ENCODE peak calls at places on chromosomes 5 and 9, in seven cellular contexts. K is HCT116, A is SK-N-SH, Q is H1, X is HepG2, H is K562, L is GM12878. P is an unnamed sample.

GRCh38 chr9:2473691-2474090 is 147.9 kb upstream of the VLDLR start:
- DNase-seq in K (no peak), Q (no peak), A (no peak), H (no peak), X (no peak), L (no peak), P (no peak)

GRCh38 chr9:114174876-114175771 is 19.8 kb downstream of the COL27A1 start:
- DNase-seq in A (peak; percentile 58), L (no peak), X (peak; percentile 99), H (no peak), K (no peak), Q (no peak), P (no peak)

GRCh38 chr5:41789434-41789833 is 80.8 kb downstream of the OXCT1 start:
- DNase-seq in A (no peak), X (no peak), H (no peak), L (no peak), K (no peak), Q (no peak), P (no peak)

GRCh38 chr5:131530706-131531331 is 104.2 kb downstream of the RAPGEF6 start:
- DNase-seq in L (no peak), K (no peak), Q (no peak), A (no peak), X (no peak), H (no peak), P (no peak)

GRCh38 chr5:1514027-1514818 is 9.5 kb downstream of the LPCAT1 start:
- DNase-seq in Q (no peak), A (peak; percentile 9), H (no peak), X (no peak), L (no peak), K (no peak), P (no peak)

GRCh38 chr9:99140685-99141314 is 35.9 kb downstream of the TGFBR1 start:
- DNase-seq in Q (peak; percentile 21), X (peak; percentile 35), K (peak; percentile 21), L (no peak), A (peak; percentile 46), H (peak; percentile 67), P (peak; percentile 64)

GRCh38 chr5:175696139-175696854 is 38.4 kb downstream of the HRH2 start:
- DNase-seq in L (peak; percentile 1), H (peak; percentile 84), K (peak; percentile 76), Q (peak; percentile 68), A (peak; percentile 55), X (no peak), P (peak; percentile 58)

GRCh38 chr5:110086658-110087388 is 397.1 kb downstream of the MAN2A1 start:
- DNase-seq in A (no peak), Q (no peak), K (no peak), H (no peak), X (no peak), L (no peak), P (no peak)

GRCh38 chr9:76687861-76688374 is 76.3 kb upstream of the PCA3 start:
- DNase-seq in Q (no peak), H (no peak), X (no peak), A (no peak), K (peak; percentile 8), L (no peak), P (no peak)

DNA sequence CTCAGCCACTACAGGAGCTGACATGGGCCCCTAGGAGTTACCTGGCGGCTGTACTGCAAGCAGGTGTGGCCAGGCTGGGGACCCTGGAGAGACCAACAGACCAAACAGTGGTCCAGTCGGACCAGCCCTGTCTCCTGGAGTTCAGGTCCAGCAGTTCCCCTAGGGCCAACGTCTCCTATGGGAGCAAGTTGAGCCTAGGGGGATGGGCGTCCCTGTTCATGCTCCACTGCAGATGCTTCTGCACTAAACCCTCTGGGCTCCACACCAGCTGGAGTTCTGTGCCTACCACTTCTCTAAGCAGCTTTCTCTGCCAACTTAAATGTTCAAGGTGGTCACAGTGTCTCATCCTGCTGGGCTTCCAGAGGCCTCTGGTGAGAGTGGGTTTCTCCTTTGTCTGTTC is 20.6 kb upstream of the OMD start:
- DNase-seq in H (no peak), L (no peak), X (no peak), A (no peak), K (no peak), Q (no peak), P (no peak)
- TF ChIP-seq JUND in H (no peak), L (no peak), X (no peak), A (no peak), K (no peak), Q (no peak), P (no peak)

GRCh38 chr5:152608514-152608913 is 203.4 kb upstream of the NMUR2 start:
- DNase-seq in X (no peak), A (no peak), L (no peak), K (no peak), H (no peak), Q (no peak), P (no peak)

GRCh38 chr5:152601806-152602467 is 196.9 kb upstream of the NMUR2 start:
- DNase-seq in Q (no peak), K (no peak), L (no peak), X (no peak), A (no peak), H (no peak), P (no peak)

GRCh38 chr5:152607393-152608165 is 202.5 kb upstream of the NMUR2 start:
- DNase-seq in H (no peak), A (no peak), L (no peak), Q (no peak), K (no peak), X (no peak), P (no peak)

DNA sequence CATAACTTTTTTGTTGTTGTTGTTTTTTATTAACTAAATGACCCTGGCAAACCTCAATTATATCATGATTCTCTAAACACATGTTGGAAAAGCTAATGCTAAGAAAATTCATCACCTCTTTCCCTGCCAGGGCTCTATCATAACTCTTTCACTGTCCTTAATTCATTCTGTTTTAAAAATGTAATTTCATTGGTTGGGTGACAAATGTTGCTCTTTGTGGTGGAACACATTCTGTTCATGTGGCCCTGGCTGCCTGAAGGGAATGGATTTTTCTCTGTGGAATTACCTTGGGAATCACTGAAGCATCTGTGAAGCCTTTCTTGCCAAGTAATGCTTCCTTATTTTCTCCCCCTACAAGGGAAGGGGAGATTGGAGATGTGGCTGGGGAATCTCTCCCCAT is 201.7 kb upstream of the NMUR2 start:
- DNase-seq in A (no peak), Q (no peak), X (no peak), H (no peak), L (no peak), K (no peak), P (no peak)
- TF ChIP-seq JUND in A (no peak), Q (no peak), X (no peak), H (no peak), L (no peak), K (no peak), P (no peak)

GRCh38 chr9:87712801-87713277 is 13.1 kb upstream of the CTSL start:
- DNase-seq in X (no peak), H (no peak), K (no peak), Q (no peak), A (no peak), L (no peak), P (no peak)

GRCh38 chr9:87713278-87713989 is 12.5 kb upstream of the CTSL start:
- DNase-seq in K (peak; percentile 76), Q (no peak), X (peak; percentile 62), H (peak; percentile 47), A (no peak), L (no peak), P (no peak)

GRCh38 chr9:87713990-87714335 is 12.0 kb upstream of the CTSL start:
- DNase-seq in X (no peak), Q (no peak), K (no peak), L (no peak), H (no peak), A (no peak), P (no peak)

GRCh38 chr9:87716141-87716540 is 9.8 kb upstream of the CTSL start:
- DNase-seq in A (no peak), K (no peak), L (no peak), Q (no peak), X (no peak), H (no peak), P (no peak)

DNA sequence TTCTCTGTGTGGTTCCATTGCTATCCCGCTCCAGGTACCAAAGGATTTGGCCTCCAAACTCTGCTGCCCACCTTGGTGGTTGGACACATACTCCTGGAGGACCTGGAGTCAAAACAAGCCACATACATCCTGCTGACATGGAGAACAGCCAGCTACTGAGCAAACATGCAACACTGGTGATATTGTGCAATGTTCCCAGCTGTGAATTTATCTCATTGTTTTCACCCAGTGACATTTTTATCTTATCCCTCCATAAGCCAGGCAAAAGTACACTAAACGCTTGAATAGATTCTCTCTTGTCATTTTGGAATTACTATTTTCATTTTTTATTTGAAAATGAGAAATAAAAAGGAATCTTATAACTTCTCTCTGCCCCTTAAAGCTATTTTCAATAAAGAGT is 11.1 kb upstream of the CTSL start:
- DNase-seq in L (no peak), K (no peak), X (peak; percentile 89), H (peak; percentile 24), Q (no peak), A (no peak), P (peak; percentile 19)
- TF ChIP-seq JUND in L (no peak), K (no peak), X (no peak), H (peak; percentile 69), Q (no peak), A (no peak), P (no peak)

GRCh38 chr9:101677864-101678263 is 60.6 kb downstream of the GRIN3A start:
- DNase-seq in H (no peak), L (no peak), X (no peak), A (peak; percentile 20), Q (no peak), K (no peak), P (no peak)
- TF ChIP-seq JUND in H (no peak), L (no peak), X (no peak), A (peak; percentile 33), Q (no peak), K (no peak), P (no peak)

DNA sequence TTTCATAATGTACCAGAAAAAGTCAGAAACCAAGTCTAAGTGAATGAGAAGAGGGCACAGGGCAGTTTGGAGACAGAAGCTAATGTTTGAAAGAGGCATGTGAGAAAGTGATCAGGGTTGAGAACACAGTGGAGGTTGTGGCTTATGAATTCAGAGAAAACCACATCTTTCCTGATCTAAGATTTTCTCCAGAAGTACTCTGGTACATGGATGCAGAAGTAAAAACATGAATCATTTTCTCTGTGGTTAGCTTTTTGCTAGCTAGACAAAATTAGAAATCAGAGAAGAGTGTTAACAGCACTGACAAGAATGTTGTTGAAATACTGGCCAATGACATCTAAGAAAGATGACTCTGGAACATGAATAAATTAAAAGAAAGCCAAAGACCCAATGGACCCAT is 541.1 kb downstream of the DNAH5 start:
- DNase-seq in Q (no peak), L (no peak), A (no peak), K (no peak), X (no peak), H (no peak), P (no peak)
- TF ChIP-seq JUND in Q (no peak), L (no peak), A (no peak), K (no peak), X (no peak), H (no peak), P (no peak)

DNA sequence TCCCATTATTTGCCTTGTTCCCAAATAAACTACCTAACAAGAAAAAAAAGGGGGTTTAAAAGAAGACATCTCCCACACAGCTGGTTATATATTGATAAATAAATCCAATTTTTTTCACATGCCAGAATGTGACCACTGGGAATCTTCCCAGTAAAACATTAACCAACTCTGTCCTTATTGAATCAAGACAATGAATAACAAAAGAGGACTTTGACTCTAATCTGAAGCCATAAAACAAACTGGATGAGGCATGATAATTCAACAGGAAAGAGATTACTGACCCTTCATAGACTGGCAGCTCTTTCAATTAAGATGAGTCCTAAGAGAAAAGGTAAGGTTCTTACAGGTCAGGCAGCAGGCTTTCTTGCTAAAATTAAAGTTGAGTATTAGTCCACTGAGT is 165.8 kb upstream of the CDH6 start:
- DNase-seq in Q (no peak), K (no peak), H (no peak), A (no peak), L (no peak), X (peak; percentile 6), P (no peak)
- TF ChIP-seq JUND in Q (no peak), K (no peak), H (no peak), A (no peak), L (no peak), X (no peak), P (no peak)